ENCODE peak calls at places on chromosomes 5 and 9, in ten cellular contexts. E, C, W, S, D, N, F, R, J and K are unnamed samples.

GRCh38 chr9:124008307-124008854 is 3.2 kb upstream of the LHX2 start:
- DNase-seq in J (no peak), D (peak; percentile 54), C (no peak), E (peak; percentile 53), S (no peak), W (no peak), N (no peak), R (no peak), F (peak; percentile 70), K (no peak)

GRCh38 chr5:78726556-78726955 is 78.0 kb upstream of the LHFPL2 start:
- DNase-seq in W (no peak), E (no peak), S (no peak), J (no peak), N (no peak), F (no peak), C (no peak), D (no peak), R (no peak), K (no peak)

GRCh38 chr5:102296229-102296817 is at the start of gene SLCO4C1:
- DNase-seq in W (peak; percentile 89), S (peak; percentile 41), F (peak; percentile 98), J (no peak), R (peak; percentile 95), E (peak; percentile 77), C (peak; percentile 89), D (peak; percentile 91), N (peak; percentile 0), K (peak; percentile 4)

GRCh38 chr5:144083185-144083584 is 87.3 kb downstream of the YIPF5 start:
- DNase-seq in R (no peak), D (no peak), W (no peak), E (no peak), C (no peak), N (peak; percentile 47), S (no peak), J (no peak), F (no peak), K (no peak)

GRCh38 chr9:38435526-38435925 is 11.3 kb upstream of the IGFBPL1 start:
- DNase-seq in D (no peak), N (no peak), E (no peak), F (no peak), C (no peak), R (no peak), J (no peak), S (no peak), W (no peak), K (no peak)

GRCh38 chr9:91949293-91949945 is 609 bp downstream of the ROR2 start:
- DNase-seq in F (peak; percentile 44), N (peak; percentile 21), E (no peak), W (no peak), R (peak; percentile 68), C (no peak), J (no peak), S (no peak), D (peak; percentile 74), K (peak; percentile 27)

GRCh38 chr9:98134702-98135557 is 15.9 kb upstream of the TRIM14 start:
- DNase-seq in D (no peak), W (no peak), S (no peak), C (no peak), N (no peak), R (no peak), F (no peak), J (no peak), E (no peak), K (no peak)

GRCh38 chr9:77975023-77975422 is 56.6 kb downstream of the GNAQ start:
- DNase-seq in N (no peak), R (no peak), J (no peak), F (no peak), S (no peak), E (no peak), D (no peak), W (no peak), C (no peak), K (no peak)

GRCh38 chr9:2787065-2787464 is 56.8 kb downstream of the PUM3 start:
- DNase-seq in F (no peak), D (no peak), R (no peak), J (no peak), E (no peak), N (peak; percentile 38), C (no peak), W (no peak), S (no peak), K (peak; percentile 60)

GRCh38 chr9:91391426-91392217 is 29.9 kb upstream of the AUH start:
- DNase-seq in S (no peak), W (no peak), J (no peak), E (no peak), C (no peak), D (no peak), R (no peak), N (no peak), F (no peak), K (no peak)